ENCODE peak calls at places on chromosome 13, in seven cellular contexts. P, M, T, R, E, F and J are unnamed samples.

GRCh38 chr13:72953391-72953960 is 105.3 kb upstream of the KLF5 start:
- DNase-seq in P (no peak), M (no peak), T (no peak), R (no peak), E (no peak), F (no peak), J (no peak)

GRCh38 chr13:30065181-30065580 is 214.8 kb upstream of the UBL3 start:
- DNase-seq in P (no peak), M (no peak), T (no peak), R (no peak), E (no peak), F (no peak), J (peak)

GRCh38 chr13:31131470-31131961 is 30.2 kb downstream of the HSPH1 start:
- DNase-seq in P (no peak), M (no peak), T (no peak), R (no peak), E (no peak), F (no peak), J (no peak)

GRCh38 chr13:35649162-35649561 is 172.7 kb upstream of the MAB21L1 start:
- DNase-seq in P (no peak), M (no peak), T (no peak), R (peak), E (no peak), F (no peak), J (no peak)

GRCh38 chr13:96880419-96880818 is 113.9 kb downstream of the OXGR1 start:
- DNase-seq in P (no peak), M (no peak), T (no peak), R (no peak), E (no peak), F (no peak), J (no peak)

GRCh38 chr13:109657395-109657794 is 129.0 kb downstream of the IRS2 start:
- DNase-seq in P (no peak), M (no peak), T (no peak), R (no peak), E (no peak), F (no peak), J (no peak)

GRCh38 chr13:33207616-33207964 is 78.0 kb downstream of the STARD13 start:
- DNase-seq in P (no peak), M (no peak), T (peak), R (peak), E (no peak), F (no peak), J (no peak)

GRCh38 chr13:90652036-90652435 is 695.5 kb upstream of the MIR17HG start:
- DNase-seq in P (no peak), M (no peak), T (no peak), R (no peak), E (no peak), F (no peak), J (no peak)

GRCh38 chr13:37443538-37443937 is 155.0 kb downstream of the POSTN start:
- DNase-seq in P (no peak), M (no peak), T (no peak), R (peak), E (no peak), F (no peak), J (no peak)

GRCh38 chr13:114131581-114132418 is 623 bp downstream of the RASA3 start:
- DNase-seq in P (peak), M (peak), T (no peak), R (peak), E (no peak), F (no peak), J (no peak)

GRCh38 chr13:48437381-48437780 is 24.5 kb upstream of the LPAR6 start:
- DNase-seq in P (peak), M (no peak), T (no peak), R (peak), E (peak), F (no peak), J (no peak)

GRCh38 chr13:111387945-111388600 is 67.6 kb downstream of the TEX29 start:
- DNase-seq in P (no peak), M (peak), T (no peak), R (no peak), E (peak), F (no peak), J (no peak)

GRCh38 chr13:79910869-79911540 is 429.9 kb downstream of the SPRY2 start:
- DNase-seq in P (peak), M (no peak), T (no peak), R (no peak), E (no peak), F (no peak), J (no peak)

GRCh38 chr13:33116321-33117010 is 100.2 kb downstream of the KL start:
- DNase-seq in P (no peak), M (no peak), T (peak), R (no peak), E (no peak), F (no peak), J (no peak)

GRCh38 chr13:94419304-94419943 is 60.1 kb downstream of the DCT start:
- DNase-seq in P (no peak), M (no peak), T (no peak), R (peak), E (no peak), F (no peak), J (no peak)

DNA sequence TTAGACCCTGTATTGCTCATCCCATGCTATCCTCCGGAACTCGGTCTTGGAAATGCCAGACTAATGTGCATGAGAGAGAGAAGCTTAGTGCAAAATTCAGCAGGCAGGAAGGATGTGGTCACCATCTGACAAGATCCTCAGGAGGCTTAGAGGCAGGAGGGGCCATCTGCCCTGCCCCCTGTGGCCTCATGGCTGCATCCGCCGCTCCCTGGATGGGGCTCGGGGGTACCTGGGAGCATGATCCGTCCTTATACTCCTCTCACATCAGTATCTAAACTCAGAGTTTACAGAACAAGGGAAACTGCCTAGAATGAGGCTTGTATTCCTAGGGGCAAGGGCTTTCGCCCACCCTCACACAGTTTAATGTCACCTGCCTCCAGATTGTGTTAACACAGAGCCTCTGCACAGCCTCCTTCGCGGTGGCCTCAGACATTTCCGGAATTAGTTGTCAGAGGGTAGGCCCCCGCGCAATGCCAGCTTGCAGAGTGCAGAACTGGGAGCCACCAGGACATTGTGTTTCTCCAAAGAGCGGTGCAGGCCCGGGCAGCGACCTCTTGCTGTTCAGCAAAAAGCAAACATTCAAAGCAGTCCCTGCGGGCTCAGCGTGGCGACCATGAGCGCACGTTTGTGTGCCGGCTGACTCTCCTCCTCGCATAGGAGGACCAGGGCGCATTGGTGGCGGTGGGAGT is 39.2 kb downstream of the GPR12 start:
- DNase-seq in P (no peak), M (peak), T (no peak), R (no peak), E (peak), F (no peak), J (no peak)
- TF ChIP-seq CTCF in P (no peak), M (no peak), T (peak), R (no peak), E (no peak), F (no peak), J (no peak)

GRCh38 chr13:107252428-107252827 is 684.5 kb upstream of the ARGLU1 start:
- DNase-seq in P (no peak), M (no peak), T (no peak), R (no peak), E (no peak), F (no peak), J (no peak)

GRCh38 chr13:107252021-107252420 is 684.1 kb upstream of the ARGLU1 start:
- DNase-seq in P (no peak), M (no peak), T (no peak), R (no peak), E (no peak), F (no peak), J (no peak)

GRCh38 chr13:107250626-107251025 is 682.7 kb upstream of the ARGLU1 start:
- DNase-seq in P (no peak), M (no peak), T (no peak), R (no peak), E (no peak), F (no peak), J (no peak)

GRCh38 chr13:107251321-107251720 is 683.4 kb upstream of the ARGLU1 start:
- DNase-seq in P (no peak), M (no peak), T (no peak), R (no peak), E (no peak), F (no peak), J (no peak)

GRCh38 chr13:107254392-107254791 is 686.5 kb upstream of the ARGLU1 start:
- DNase-seq in P (no peak), M (no peak), T (no peak), R (no peak), E (no peak), F (no peak), J (no peak)
- TF ChIP-seq CTCF in P (no peak), M (no peak), T (no peak), R (no peak), E (no peak), F (no peak), J (no peak)

DNA sequence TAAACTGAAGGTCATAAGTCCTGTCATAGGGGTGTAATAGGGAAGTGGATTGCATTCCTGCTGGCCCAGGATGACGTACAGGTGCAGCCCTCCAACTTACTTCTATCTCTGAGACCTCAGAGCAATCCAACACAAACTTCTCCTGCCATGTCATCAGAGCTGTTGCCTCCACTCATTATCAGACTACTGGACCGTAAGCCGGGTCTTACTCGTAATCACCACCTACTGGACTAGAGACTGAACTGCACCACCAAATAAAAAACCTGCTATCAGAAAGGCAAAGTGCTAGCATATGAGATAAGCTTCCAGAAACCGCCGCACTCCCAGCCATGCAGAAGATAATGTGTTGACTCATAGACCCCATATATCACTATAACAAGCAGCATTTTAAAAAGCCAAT is 102.1 kb downstream of the SLITRK1 start:
- DNase-seq in P (peak), M (no peak), T (peak), R (peak), E (no peak), F (no peak), J (no peak)
- TF ChIP-seq CTCF in P (peak), M (no peak), T (peak), R (peak), E (no peak), F (no peak), J (peak)

DNA sequence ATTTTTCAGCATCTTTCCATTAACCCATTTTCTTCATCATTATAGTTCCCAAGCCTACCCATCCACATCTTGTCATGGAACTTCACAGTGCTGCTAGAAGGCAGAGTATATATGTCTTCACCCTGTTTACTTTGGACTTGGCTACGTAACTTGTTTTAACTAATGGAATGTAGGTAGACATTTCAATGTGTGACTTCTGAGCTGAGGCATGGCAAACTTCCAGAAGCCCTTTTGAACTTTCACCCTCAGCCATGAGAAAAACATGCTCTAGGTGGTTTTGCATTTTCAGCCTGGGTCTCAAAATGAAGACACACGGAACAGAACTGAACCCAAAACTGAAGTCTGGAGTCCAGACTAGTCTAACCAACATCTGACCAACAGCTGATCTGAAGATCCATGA is 3.2 kb downstream of the TEX30 start:
- DNase-seq in P (no peak), M (no peak), T (peak), R (peak), E (no peak), F (no peak), J (no peak)
- TF ChIP-seq CTCF in P (no peak), M (no peak), T (no peak), R (no peak), E (no peak), F (no peak), J (no peak)

GRCh38 chr13:39406688-39407087 is 196.3 kb downstream of the LHFPL6 start:
- DNase-seq in P (no peak), M (no peak), T (no peak), R (no peak), E (no peak), F (no peak), J (no peak)
- TF ChIP-seq CTCF in P (no peak), M (no peak), T (no peak), R (no peak), E (no peak), F (no peak), J (peak)

DNA sequence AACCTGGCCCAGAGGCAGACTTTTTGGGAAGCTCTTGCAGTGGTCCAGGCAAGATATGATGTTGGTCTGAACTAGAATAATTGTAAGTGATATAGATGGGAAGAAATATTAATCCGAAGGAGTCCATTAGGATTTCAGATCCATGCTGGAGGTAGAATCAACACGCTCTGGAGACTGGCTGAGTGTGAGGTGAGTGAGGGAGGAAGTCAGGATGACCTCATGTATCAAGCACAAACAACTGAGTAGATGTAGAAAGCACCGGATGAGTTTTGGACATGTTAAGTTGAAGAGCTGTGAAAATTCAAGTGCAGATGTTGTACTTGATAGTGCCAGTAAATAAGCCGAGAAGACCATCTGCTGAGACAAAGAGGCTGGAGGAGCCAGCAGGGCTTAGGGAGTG is 5.2 kb upstream of the CNMD start:
- DNase-seq in P (no peak), M (no peak), T (no peak), R (no peak), E (no peak), F (no peak), J (no peak)
- TF ChIP-seq CTCF in P (no peak), M (no peak), T (no peak), R (no peak), E (no peak), F (no peak), J (no peak)

DNA sequence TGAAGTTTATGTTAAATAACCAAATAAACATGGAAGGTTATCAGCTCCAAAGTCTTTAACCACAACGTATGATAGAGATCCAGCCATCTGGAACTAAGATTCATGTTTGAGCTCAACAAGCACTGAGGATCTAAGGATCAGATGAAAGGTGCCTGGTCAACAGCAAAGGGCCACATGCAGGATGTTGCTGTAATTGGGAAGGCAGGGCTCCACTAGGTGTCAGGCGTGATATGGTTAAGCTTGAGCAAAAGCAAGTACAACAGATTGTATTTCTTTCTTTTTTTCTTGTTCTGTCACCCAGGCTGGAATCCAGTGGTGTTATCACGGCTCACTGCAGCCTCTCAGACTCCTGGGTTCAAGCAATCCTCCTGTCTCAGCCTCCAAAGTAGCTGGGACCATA is 12.0 kb downstream of the EBPL start:
- DNase-seq in P (no peak), M (no peak), T (peak), R (no peak), E (peak), F (no peak), J (no peak)
- TF ChIP-seq CTCF in P (peak), M (no peak), T (peak), R (peak), E (no peak), F (no peak), J (no peak)

GRCh38 chr13:58587183-58587582 is 955.6 kb downstream of the PCDH17 start:
- DNase-seq in P (no peak), M (no peak), T (no peak), R (no peak), E (no peak), F (no peak), J (no peak)
- TF ChIP-seq CTCF in P (no peak), M (no peak), T (no peak), R (no peak), E (no peak), F (no peak), J (no peak)